ENCODE peak calls at places on chromosomes 12 and 14, in four cellular contexts. C is GM12878, Q is HepG2, F is K562. E is an unnamed sample.

GRCh38 chr14:22794533-22794932 is 20.7 kb downstream of the SLC7A7 start:
- ATAC-seq in C (peak; percentile 81), Q (no peak), F (no peak), E (no peak)

GRCh38 chr14:74697543-74697942 is 15.3 kb downstream of the AREL1 start:
- ATAC-seq in Q (no peak), C (no peak), F (no peak), E (no peak)

GRCh38 chr12:23108957-23109356 is 484.0 kb downstream of the ETNK1 start:
- ATAC-seq in C (no peak), Q (no peak), F (no peak), E (no peak)

GRCh38 chr12:84950971-84951546 is 38.5 kb upstream of the SLC6A15 start:
- ATAC-seq in C (no peak), Q (no peak), F (no peak), E (no peak)

GRCh38 chr12:15862840-15863239 is 19.3 kb upstream of the STRAP start:
- ATAC-seq in Q (peak; percentile 86), F (no peak), C (no peak), E (no peak)

GRCh38 chr14:73786632-73786941 is 65.0 kb upstream of the PTGR2 start:
- ATAC-seq in F (peak; percentile 36), Q (peak; percentile 46), C (peak; percentile 53), E (peak; percentile 2)

GRCh38 chr12:57129311-57130288 is 1.3 kb downstream of the LRP1 start:
- ATAC-seq in C (no peak), F (no peak), Q (no peak), E (peak; percentile 67)

GRCh38 chr12:69062838-69063237 is 129.9 kb upstream of the CPM start:
- ATAC-seq in F (no peak), C (no peak), Q (no peak), E (no peak)

GRCh38 chr12:121800694-121801600 is 2.9 kb upstream of the SETD1B start:
- ATAC-seq in Q (no peak), C (peak; percentile 3), F (peak; percentile 1), E (peak; percentile 23)

GRCh38 chr14:86035882-86036281 is 505.9 kb downstream of the FLRT2 start:
- ATAC-seq in Q (peak; percentile 79), C (peak; percentile 92), F (no peak), E (no peak)

GRCh38 chr14:50619569-50620141 is 48.5 kb downstream of the SAV1 start:
- ATAC-seq in Q (peak; percentile 94), C (peak; percentile 92), F (peak; percentile 90), E (no peak)

GRCh38 chr14:50612795-50613194 is 52.9 kb downstream of the ATL1 start:
- ATAC-seq in C (no peak), Q (no peak), F (no peak), E (no peak)

GRCh38 chr14:50615056-50615455 is 53.0 kb downstream of the SAV1 start:
- ATAC-seq in F (no peak), Q (peak; percentile 31), C (no peak), E (no peak)

GRCh38 chr14:50615566-50615965 is 52.5 kb downstream of the SAV1 start:
- ATAC-seq in F (no peak), Q (no peak), C (no peak), E (no peak)

DNA sequence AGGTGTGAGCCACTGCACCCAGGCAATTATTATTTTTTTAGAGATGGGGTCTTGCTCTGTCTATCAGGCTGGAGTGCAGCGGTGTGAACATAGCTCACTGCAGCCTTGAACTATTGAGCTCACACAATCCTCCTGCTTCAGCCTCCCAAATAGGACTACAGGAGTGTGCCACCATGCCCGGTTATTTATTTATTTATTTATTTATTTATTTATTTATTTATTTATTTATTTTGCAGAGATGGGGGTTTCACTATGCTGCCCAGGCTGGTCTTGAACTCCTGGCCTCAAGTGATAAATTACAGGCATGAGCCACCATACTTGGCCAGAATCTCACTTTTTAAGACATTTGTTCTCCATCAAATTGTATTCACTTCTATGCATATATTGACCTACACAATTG is 51.8 kb downstream of the SAV1 start:
- ATAC-seq in F (no peak), C (no peak), Q (no peak), E (no peak)
- H3K27ac ChIP-seq in F (no peak overlapping the region), C (no peak overlapping the region), Q (no peak overlapping the region), E (no peak overlapping the region)

GRCh38 chr12:108850854-108851573 is 6.4 kb downstream of the SSH1 start:
- ATAC-seq in F (peak; percentile 73), Q (no peak), C (peak; percentile 82), E (peak; percentile 12)
- TF ChIP-seq POLR2AphosphoS5 in F (no peak), Q (no peak), C (no peak), E (no peak)

GRCh38 chr14:50469982-50470381 is 62.4 kb downstream of the MAP4K5 start:
- ATAC-seq in Q (no peak), C (no peak), F (no peak), E (no peak)
- H3K9me3 ChIP-seq in Q (peaks cover 10% of the 10 kb centered on the region), C (peaks cover 29% of the 10 kb centered on the region), F (peaks cover 6% of the 10 kb centered on the region), E (peaks cover 21% of the 10 kb centered on the region)

DNA sequence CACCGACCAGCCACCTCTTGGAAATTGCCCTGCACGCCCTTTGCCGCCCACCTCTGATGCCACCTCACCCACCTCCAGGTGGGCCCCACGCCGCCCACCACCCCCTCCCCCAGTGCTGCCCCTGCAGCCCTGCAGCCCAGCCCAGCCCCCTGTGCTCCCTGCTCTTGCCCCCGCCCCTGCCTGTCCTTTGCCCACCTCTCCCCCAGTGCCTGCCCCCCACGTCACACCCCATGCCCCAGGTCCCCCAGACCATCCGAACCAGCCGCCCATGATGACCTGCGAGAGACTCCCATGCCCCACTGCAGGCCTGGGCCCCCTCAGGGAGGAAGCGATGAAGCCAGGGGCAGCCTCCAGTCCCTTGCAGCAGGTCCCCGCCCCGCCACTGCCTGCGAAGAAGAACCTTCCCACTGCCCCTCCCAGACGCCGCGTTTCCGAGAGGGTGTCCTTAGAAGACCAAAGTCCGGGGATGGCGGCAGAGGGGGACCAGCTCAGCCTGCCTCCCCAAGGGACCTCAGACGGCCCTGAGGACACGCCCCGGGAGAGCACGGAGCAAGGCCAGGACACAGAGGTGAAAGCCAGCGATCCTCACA is 96.5 kb downstream of the LGMN start:
- ATAC-seq in F (no peak), C (peak; percentile 54), Q (no peak), E (no peak)
- H3K27ac ChIP-seq in F (no peak overlapping the region), C (peak overlapping the region; percentile 89), Q (no peak overlapping the region), E (peak overlapping the region; percentile 87)

GRCh38 chr12:6324936-6325750 is 14.7 kb downstream of the PLEKHG6 start:
- ATAC-seq in Q (no peak), C (no peak), F (no peak), E (no peak)

GRCh38 chr12:6322352-6322751 is 11.9 kb downstream of the PLEKHG6 start:
- ATAC-seq in C (peak; percentile 47), Q (no peak), F (no peak), E (no peak)

GRCh38 chr12:6323340-6323994 is 13.0 kb downstream of the PLEKHG6 start:
- ATAC-seq in F (peak; percentile 84), Q (peak; percentile 67), C (peak; percentile 87), E (peak; percentile 72)

GRCh38 chr12:6322969-6323339 is 12.5 kb downstream of the PLEKHG6 start:
- ATAC-seq in Q (no peak), F (no peak), C (peak; percentile 52), E (no peak)

GRCh38 chr12:6323995-6324711 is 13.7 kb downstream of the PLEKHG6 start:
- ATAC-seq in F (no peak), Q (no peak), C (no peak), E (no peak)
- TF ChIP-seq POLR2AphosphoS5 in F (no peak), Q (no peak), C (no peak), E (no peak)

GRCh38 chr14:76929927-76930326 is 98.6 kb downstream of the IRF2BPL start:
- ATAC-seq in C (peak; percentile 35), Q (no peak), F (peak; percentile 66), E (peak; percentile 44)

GRCh38 chr14:76928301-76928700 is 100.2 kb downstream of the IRF2BPL start:
- ATAC-seq in Q (no peak), C (no peak), F (no peak), E (no peak)

GRCh38 chr14:76933515-76933914 is 95.0 kb downstream of the IRF2BPL start:
- ATAC-seq in F (no peak), Q (no peak), C (no peak), E (no peak)

GRCh38 chr14:76930549-76930948 is 98.0 kb downstream of the IRF2BPL start:
- ATAC-seq in Q (no peak), F (no peak), C (no peak), E (no peak)

GRCh38 chr14:76931629-76932402 is 96.7 kb downstream of the IRF2BPL start:
- ATAC-seq in F (no peak), Q (no peak), C (no peak), E (no peak)
- H3K9me3 ChIP-seq in F (no peaks in the 10 kb centered on the region), Q (no peaks in the 10 kb centered on the region), C (no peaks in the 10 kb centered on the region), E (no peaks in the 10 kb centered on the region)

GRCh38 chr14:45254771-45255170 is 1.8 kb upstream of the MIS18BP1 start:
- ATAC-seq in Q (no peak), F (no peak), C (no peak), E (no peak)
- H3K27ac ChIP-seq in Q (no peak overlapping the region), F (no peak overlapping the region), C (no peak overlapping the region), E (peak overlapping the region; percentile 92)

DNA sequence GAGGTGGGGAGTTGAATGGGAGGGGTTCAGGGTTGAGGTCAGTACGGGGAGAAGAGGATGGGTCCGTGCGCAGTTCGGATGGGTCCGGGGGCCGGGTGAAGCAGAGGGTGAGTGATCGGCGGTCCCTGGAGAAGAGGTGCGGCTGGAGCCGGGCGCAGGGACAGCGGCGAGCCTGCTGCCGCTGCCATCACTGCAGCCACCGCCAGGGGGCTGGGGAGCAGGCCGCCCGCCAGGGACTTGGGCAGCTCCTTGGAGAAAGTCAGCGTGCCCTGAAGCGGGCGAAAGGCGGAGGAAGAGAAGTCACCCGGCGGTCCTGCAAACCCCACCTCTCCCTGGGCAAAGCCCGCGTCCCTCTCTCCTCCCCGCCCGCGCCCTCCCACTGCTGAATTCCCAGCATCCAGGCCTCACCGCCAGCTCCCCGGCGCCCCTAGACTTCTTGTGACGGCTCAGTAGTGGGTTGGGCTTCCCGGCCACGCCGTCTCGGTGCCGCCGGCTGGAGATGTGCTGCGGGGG is 6.0 kb upstream of the GPR84 start:
- ATAC-seq in C (no peak), F (peak; percentile 86), Q (peak; percentile 28), E (peak; percentile 80)
- TF ChIP-seq POLR2AphosphoS5 in C (no peak), F (no peak), Q (no peak), E (peak; percentile 43)

E was measured in gastroesophageal sphincter.